ENCODE peak calls at places on chromosomes 4 and X, in eight cellular contexts. One of them, this sample, is unnamed.

GRCh38 chrX:65706041-65706828 is 38.8 kb downstream of the MSN start:
- DNase-seq in sigmoid colon: no peak
- DNase-seq in fibroblast of pulmonary artery: peak
- DNase-seq in right lobe of liver: peak
- DNase-seq in cardiac muscle cell: peak
- DNase-seq in transverse colon: no peak
- DNase-seq in colonic mucosa: no peak
- DNase-seq in HCT116: no peak
- DNase-seq in this sample: peak

GRCh38 chrX:34382416-34382815 is 250.3 kb upstream of the FAM47A start:
- DNase-seq in sigmoid colon: no peak
- DNase-seq in fibroblast of pulmonary artery: peak
- DNase-seq in right lobe of liver: no peak
- DNase-seq in cardiac muscle cell: peak
- DNase-seq in transverse colon: no peak
- DNase-seq in colonic mucosa: no peak
- DNase-seq in HCT116: no peak
- DNase-seq in this sample: peak

GRCh38 chr4:77146426-77147399 is 10.3 kb upstream of the CCNG2 start:
- DNase-seq in sigmoid colon: no peak
- DNase-seq in fibroblast of pulmonary artery: no peak
- DNase-seq in right lobe of liver: no peak
- DNase-seq in cardiac muscle cell: no peak
- DNase-seq in transverse colon: no peak
- DNase-seq in colonic mucosa: no peak
- DNase-seq in HCT116: no peak
- DNase-seq in this sample: peak

GRCh38 chrX:118730500-118731247 is 3.3 kb downstream of the IL13RA1 start:
- DNase-seq in sigmoid colon: no peak
- DNase-seq in fibroblast of pulmonary artery: peak
- DNase-seq in right lobe of liver: no peak
- DNase-seq in cardiac muscle cell: peak
- DNase-seq in transverse colon: no peak
- DNase-seq in colonic mucosa: no peak
- DNase-seq in HCT116: no peak
- DNase-seq in this sample: peak

GRCh38 chr4:37981844-37982720 is 21.9 kb downstream of the PTTG2 start:
- DNase-seq in sigmoid colon: no peak
- DNase-seq in fibroblast of pulmonary artery: peak
- DNase-seq in right lobe of liver: no peak
- DNase-seq in cardiac muscle cell: peak
- DNase-seq in transverse colon: no peak
- DNase-seq in colonic mucosa: no peak
- DNase-seq in HCT116: no peak
- DNase-seq in this sample: no peak

GRCh38 chrX:27336466-27337091 is 126.6 kb downstream of the PPP4R3C start:
- DNase-seq in sigmoid colon: no peak
- DNase-seq in fibroblast of pulmonary artery: peak
- DNase-seq in right lobe of liver: peak
- DNase-seq in cardiac muscle cell: peak
- DNase-seq in transverse colon: peak
- DNase-seq in colonic mucosa: peak
- DNase-seq in HCT116: peak
- DNase-seq in this sample: peak

GRCh38 chr4:108287834-108288413 is 119.2 kb upstream of the LEF1 start:
- DNase-seq in sigmoid colon: no peak
- DNase-seq in fibroblast of pulmonary artery: no peak
- DNase-seq in right lobe of liver: no peak
- DNase-seq in cardiac muscle cell: no peak
- DNase-seq in transverse colon: no peak
- DNase-seq in colonic mucosa: no peak
- DNase-seq in HCT116: no peak
- DNase-seq in this sample: no peak

GRCh38 chrX:36443007-36443406 is 523.5 kb downstream of the CFAP47 start:
- DNase-seq in sigmoid colon: no peak
- DNase-seq in fibroblast of pulmonary artery: no peak
- DNase-seq in right lobe of liver: no peak
- DNase-seq in cardiac muscle cell: no peak
- DNase-seq in transverse colon: no peak
- DNase-seq in colonic mucosa: no peak
- DNase-seq in HCT116: no peak
- DNase-seq in this sample: no peak

GRCh38 chr4:89751416-89751815 is 85.5 kb downstream of the SNCA start:
- DNase-seq in sigmoid colon: no peak
- DNase-seq in fibroblast of pulmonary artery: no peak
- DNase-seq in right lobe of liver: no peak
- DNase-seq in cardiac muscle cell: no peak
- DNase-seq in transverse colon: no peak
- DNase-seq in colonic mucosa: no peak
- DNase-seq in HCT116: no peak
- DNase-seq in this sample: no peak

GRCh38 chr4:88104902-88105610 is 53.4 kb downstream of the ABCG2 start:
- DNase-seq in sigmoid colon: no peak
- DNase-seq in fibroblast of pulmonary artery: peak
- DNase-seq in right lobe of liver: no peak
- DNase-seq in cardiac muscle cell: peak
- DNase-seq in transverse colon: no peak
- DNase-seq in colonic mucosa: no peak
- DNase-seq in HCT116: no peak
- DNase-seq in this sample: peak

GRCh38 chr4:187286536-187286935 is 562.9 kb upstream of the FAT1 start:
- DNase-seq in sigmoid colon: no peak
- DNase-seq in fibroblast of pulmonary artery: no peak
- DNase-seq in right lobe of liver: no peak
- DNase-seq in cardiac muscle cell: peak
- DNase-seq in transverse colon: no peak
- DNase-seq in colonic mucosa: no peak
- DNase-seq in HCT116: no peak
- DNase-seq in this sample: no peak

GRCh38 chrX:5233830-5234229 is 994.8 kb downstream of the NLGN4X start:
- DNase-seq in sigmoid colon: no peak
- DNase-seq in fibroblast of pulmonary artery: no peak
- DNase-seq in right lobe of liver: no peak
- DNase-seq in cardiac muscle cell: no peak
- DNase-seq in transverse colon: no peak
- DNase-seq in colonic mucosa: no peak
- DNase-seq in HCT116: no peak
- DNase-seq in this sample: no peak

GRCh38 chr4:179867300-179867878 is 2375.8 kb upstream of the TENM3 start:
- DNase-seq in sigmoid colon: no peak
- DNase-seq in fibroblast of pulmonary artery: no peak
- DNase-seq in right lobe of liver: peak
- DNase-seq in cardiac muscle cell: no peak
- DNase-seq in transverse colon: peak
- DNase-seq in colonic mucosa: peak
- DNase-seq in HCT116: peak
- DNase-seq in this sample: peak

GRCh38 chrX:143536176-143536575 is 18.9 kb upstream of the SPANXN3 start:
- DNase-seq in sigmoid colon: no peak
- DNase-seq in fibroblast of pulmonary artery: no peak
- DNase-seq in right lobe of liver: peak
- DNase-seq in cardiac muscle cell: no peak
- DNase-seq in transverse colon: no peak
- DNase-seq in colonic mucosa: no peak
- DNase-seq in HCT116: no peak
- DNase-seq in this sample: no peak

GRCh38 chr4:37461801-37462200 is 217.3 kb downstream of the NWD2 start:
- DNase-seq in sigmoid colon: no peak
- DNase-seq in fibroblast of pulmonary artery: no peak
- DNase-seq in right lobe of liver: no peak
- DNase-seq in cardiac muscle cell: no peak
- DNase-seq in transverse colon: no peak
- DNase-seq in colonic mucosa: no peak
- DNase-seq in HCT116: no peak
- DNase-seq in this sample: no peak

GRCh38 chr4:78749258-78749971 is 26.7 kb upstream of the BMP2K start:
- DNase-seq in sigmoid colon: no peak
- DNase-seq in fibroblast of pulmonary artery: no peak
- DNase-seq in right lobe of liver: no peak
- DNase-seq in cardiac muscle cell: peak
- DNase-seq in transverse colon: no peak
- DNase-seq in colonic mucosa: no peak
- DNase-seq in HCT116: no peak
- DNase-seq in this sample: no peak

GRCh38 chr4:171538601-171539100 is 274.6 kb upstream of the GALNTL6 start:
- DNase-seq in sigmoid colon: no peak
- DNase-seq in fibroblast of pulmonary artery: no peak
- DNase-seq in right lobe of liver: no peak
- DNase-seq in cardiac muscle cell: no peak
- DNase-seq in transverse colon: no peak
- DNase-seq in colonic mucosa: no peak
- DNase-seq in HCT116: no peak
- DNase-seq in this sample: peak

DNA sequence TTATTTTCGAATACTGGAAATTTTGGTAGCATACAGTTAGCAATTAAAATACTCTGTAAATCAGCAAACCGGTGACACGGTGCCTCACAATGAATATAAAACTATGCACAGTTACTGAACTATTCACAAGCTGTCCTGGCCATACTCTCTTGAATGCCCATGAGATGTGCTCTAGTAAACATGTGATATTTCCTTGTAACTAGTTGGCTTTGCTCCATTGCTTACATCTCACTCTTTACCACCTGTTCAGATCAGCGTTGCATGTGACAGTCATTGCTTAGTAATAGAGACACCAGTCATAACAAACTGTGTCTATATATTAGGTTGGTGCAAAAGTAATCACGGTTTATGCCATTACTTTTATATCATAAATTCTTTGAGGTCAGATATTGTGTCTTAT is 897.9 kb upstream of the FTHL17 start:
- DNase-seq in sigmoid colon: no peak
- DNase-seq in fibroblast of pulmonary artery: no peak
- DNase-seq in right lobe of liver: no peak
- DNase-seq in cardiac muscle cell: no peak
- DNase-seq in transverse colon: no peak
- DNase-seq in colonic mucosa: no peak
- DNase-seq in HCT116: no peak
- DNase-seq in this sample: no peak
- H3K4me3 ChIP-seq in sigmoid colon: no peak
- H3K4me3 ChIP-seq in fibroblast of pulmonary artery: no peak
- H3K4me3 ChIP-seq in right lobe of liver: no peak
- H3K4me3 ChIP-seq in cardiac muscle cell: no peak
- H3K4me3 ChIP-seq in transverse colon: no peak
- H3K4me3 ChIP-seq in colonic mucosa: no peak
- H3K4me3 ChIP-seq in HCT116: no peak
- H3K4me3 ChIP-seq in this sample: no peak

GRCh38 chr4:122731676-122732075 is 828 bp upstream of the BBS12 start:
- DNase-seq in sigmoid colon: no peak
- DNase-seq in fibroblast of pulmonary artery: no peak
- DNase-seq in right lobe of liver: no peak
- DNase-seq in cardiac muscle cell: no peak
- DNase-seq in transverse colon: no peak
- DNase-seq in colonic mucosa: no peak
- DNase-seq in HCT116: no peak
- DNase-seq in this sample: no peak
- H3K4me3 ChIP-seq in sigmoid colon: peak
- H3K4me3 ChIP-seq in fibroblast of pulmonary artery: peak
- H3K4me3 ChIP-seq in right lobe of liver: no peak
- H3K4me3 ChIP-seq in cardiac muscle cell: peak
- H3K4me3 ChIP-seq in transverse colon: peak
- H3K4me3 ChIP-seq in colonic mucosa: no peak
- H3K4me3 ChIP-seq in HCT116: peak
- H3K4me3 ChIP-seq in this sample: peak

GRCh38 chrX:75230296-75230695 is 43.6 kb upstream of the UPRT start:
- DNase-seq in sigmoid colon: no peak
- DNase-seq in fibroblast of pulmonary artery: no peak
- DNase-seq in right lobe of liver: no peak
- DNase-seq in cardiac muscle cell: no peak
- DNase-seq in transverse colon: no peak
- DNase-seq in colonic mucosa: no peak
- DNase-seq in HCT116: no peak
- DNase-seq in this sample: peak

GRCh38 chrX:75228854-75229253 is 45.0 kb upstream of the UPRT start:
- DNase-seq in sigmoid colon: no peak
- DNase-seq in fibroblast of pulmonary artery: no peak
- DNase-seq in right lobe of liver: no peak
- DNase-seq in cardiac muscle cell: no peak
- DNase-seq in transverse colon: no peak
- DNase-seq in colonic mucosa: no peak
- DNase-seq in HCT116: no peak
- DNase-seq in this sample: no peak

GRCh38 chrX:75229774-75230173 is 44.1 kb upstream of the UPRT start:
- DNase-seq in sigmoid colon: no peak
- DNase-seq in fibroblast of pulmonary artery: no peak
- DNase-seq in right lobe of liver: no peak
- DNase-seq in cardiac muscle cell: no peak
- DNase-seq in transverse colon: no peak
- DNase-seq in colonic mucosa: no peak
- DNase-seq in HCT116: no peak
- DNase-seq in this sample: no peak

DNA sequence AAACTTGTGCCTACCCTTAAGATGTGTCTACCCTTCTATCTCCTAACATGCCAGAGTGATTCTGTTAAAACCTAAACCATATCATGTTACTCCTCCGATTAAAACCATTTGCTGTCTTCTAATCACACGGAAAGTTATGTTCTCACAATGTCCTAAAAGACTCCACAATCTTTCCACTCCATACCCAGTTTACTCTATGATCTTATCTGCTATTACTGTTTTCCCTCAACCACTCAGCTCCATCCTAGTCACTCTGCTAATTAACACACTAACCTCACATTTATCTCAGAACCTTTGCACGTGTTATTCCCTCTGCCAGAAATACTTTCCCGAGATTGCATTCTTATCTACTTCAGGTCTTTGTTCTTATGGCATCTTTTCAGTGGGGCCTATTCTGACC is 47.6 kb upstream of the UPRT start:
- DNase-seq in sigmoid colon: no peak
- DNase-seq in fibroblast of pulmonary artery: no peak
- DNase-seq in right lobe of liver: no peak
- DNase-seq in cardiac muscle cell: no peak
- DNase-seq in transverse colon: no peak
- DNase-seq in colonic mucosa: no peak
- DNase-seq in HCT116: no peak
- DNase-seq in this sample: no peak
- H3K4me3 ChIP-seq in sigmoid colon: no peak
- H3K4me3 ChIP-seq in fibroblast of pulmonary artery: no peak
- H3K4me3 ChIP-seq in right lobe of liver: no peak
- H3K4me3 ChIP-seq in cardiac muscle cell: no peak
- H3K4me3 ChIP-seq in transverse colon: no peak
- H3K4me3 ChIP-seq in colonic mucosa: no peak
- H3K4me3 ChIP-seq in HCT116: no peak
- H3K4me3 ChIP-seq in this sample: no peak

GRCh38 chr4:7755529-7755928 is 184.1 kb downstream of the AFAP1 start:
- DNase-seq in sigmoid colon: no peak
- DNase-seq in fibroblast of pulmonary artery: no peak
- DNase-seq in right lobe of liver: no peak
- DNase-seq in cardiac muscle cell: no peak
- DNase-seq in transverse colon: no peak
- DNase-seq in colonic mucosa: no peak
- DNase-seq in HCT116: no peak
- DNase-seq in this sample: no peak
- H3K4me3 ChIP-seq in sigmoid colon: no peak
- H3K4me3 ChIP-seq in fibroblast of pulmonary artery: no peak
- H3K4me3 ChIP-seq in right lobe of liver: no peak
- H3K4me3 ChIP-seq in cardiac muscle cell: no peak
- H3K4me3 ChIP-seq in transverse colon: no peak
- H3K4me3 ChIP-seq in colonic mucosa: no peak
- H3K4me3 ChIP-seq in HCT116: no peak
- H3K4me3 ChIP-seq in this sample: no peak

This sample was measured in epithelial cell of esophagus.